ENCODE peak calls at places on chromosome 16, in nine cellular contexts. P is lung, R is cardiac muscle cell, H is adrenal gland, A is prostate gland, J is Peyer's patch, G is neuronal stem cell, B is HL-60, Q is hepatocyte. O is an unnamed sample.
A peak's percentile ranks its signal among the peaks of the same experiment; 100 is the strongest.

GRCh38 chr16:57591086-57591869 is 37.2 kb upstream of the ADGRG1 start:
- DNase-seq in Q (peak; percentile 85), A (peak; percentile 59), B (peak; percentile 74), P (peak; percentile 73), R (peak; percentile 76), G (peak; percentile 67), J (peak; percentile 80), H (peak; percentile 76), O (peak; percentile 70)

GRCh38 chr16:77807071-77807470 is 18.7 kb downstream of the VAT1L start:
- DNase-seq in R (no peak), B (no peak), J (no peak), Q (no peak), H (no peak), A (no peak), G (no peak), P (no peak), O (no peak)

GRCh38 chr16:25148568-25149215 is 37.1 kb downstream of the LCMT1 start:
- DNase-seq in G (no peak), Q (no peak), B (no peak), P (no peak), A (no peak), H (no peak), J (no peak), R (no peak), O (no peak)

GRCh38 chr16:57501492-57501891 is 15.2 kb upstream of the DOK4 start:
- DNase-seq in P (no peak), H (no peak), J (no peak), A (no peak), R (no peak), B (no peak), Q (no peak), G (no peak), O (no peak)

GRCh38 chr16:27799866-27800265 is 249.9 kb downstream of the KATNIP start:
- DNase-seq in P (no peak), J (no peak), A (no peak), B (no peak), Q (no peak), G (no peak), R (no peak), H (no peak), O (no peak)

GRCh38 chr16:15946257-15947044 is 3.0 kb upstream of the ABCC1 start:
- DNase-seq in R (peak; percentile 73), Q (peak; percentile 21), J (no peak), P (no peak), H (no peak), G (no peak), B (no peak), A (peak; percentile 58), O (peak; percentile 34)

GRCh38 chr16:54055864-54056263 is 230.7 kb downstream of the IRX3 start:
- DNase-seq in Q (no peak), B (no peak), H (no peak), J (no peak), G (no peak), R (no peak), A (no peak), P (no peak), O (peak; percentile 32)

GRCh38 chr16:12927591-12927990 is 26.2 kb downstream of the SHISA9 start:
- DNase-seq in Q (no peak), B (no peak), J (no peak), A (no peak), G (no peak), R (no peak), P (no peak), H (no peak), O (no peak)

GRCh38 chr16:87226926-87227650 is 90.1 kb downstream of the C16orf95 start:
- DNase-seq in R (peak; percentile 86), G (no peak), Q (no peak), H (no peak), P (no peak), A (no peak), J (no peak), B (no peak), O (no peak)

GRCh38 chr16:88871730-88872416 is 5.4 kb upstream of the PABPN1L start:
- DNase-seq in G (no peak), R (no peak), A (no peak), P (no peak), J (no peak), B (no peak), H (no peak), Q (no peak), O (no peak)

GRCh38 chr16:12613992-12614661 is 189.6 kb downstream of the CPPED1 start:
- DNase-seq in R (no peak), J (no peak), H (no peak), A (no peak), Q (no peak), P (no peak), B (no peak), G (no peak), O (no peak)

GRCh38 chr16:30069575-30070462 is 4.3 kb downstream of the ALDOA start:
- DNase-seq in P (no peak), J (no peak), H (peak; percentile 52), Q (no peak), B (no peak), A (no peak), R (peak; percentile 58), G (no peak), O (no peak)

GRCh38 chr16:59688006-59688405 is 953.9 kb upstream of the GOT2 start:
- DNase-seq in Q (no peak), G (no peak), A (no peak), B (no peak), H (no peak), R (no peak), J (no peak), P (no peak), O (no peak)

GRCh38 chr16:15482068-15482747 is 47.8 kb downstream of the BMERB1 start:
- DNase-seq in Q (peak; percentile 89), P (peak; percentile 30), B (no peak), J (peak; percentile 63), G (no peak), R (peak; percentile 89), A (peak; percentile 4), H (peak; percentile 95), O (peak; percentile 67)

DNA sequence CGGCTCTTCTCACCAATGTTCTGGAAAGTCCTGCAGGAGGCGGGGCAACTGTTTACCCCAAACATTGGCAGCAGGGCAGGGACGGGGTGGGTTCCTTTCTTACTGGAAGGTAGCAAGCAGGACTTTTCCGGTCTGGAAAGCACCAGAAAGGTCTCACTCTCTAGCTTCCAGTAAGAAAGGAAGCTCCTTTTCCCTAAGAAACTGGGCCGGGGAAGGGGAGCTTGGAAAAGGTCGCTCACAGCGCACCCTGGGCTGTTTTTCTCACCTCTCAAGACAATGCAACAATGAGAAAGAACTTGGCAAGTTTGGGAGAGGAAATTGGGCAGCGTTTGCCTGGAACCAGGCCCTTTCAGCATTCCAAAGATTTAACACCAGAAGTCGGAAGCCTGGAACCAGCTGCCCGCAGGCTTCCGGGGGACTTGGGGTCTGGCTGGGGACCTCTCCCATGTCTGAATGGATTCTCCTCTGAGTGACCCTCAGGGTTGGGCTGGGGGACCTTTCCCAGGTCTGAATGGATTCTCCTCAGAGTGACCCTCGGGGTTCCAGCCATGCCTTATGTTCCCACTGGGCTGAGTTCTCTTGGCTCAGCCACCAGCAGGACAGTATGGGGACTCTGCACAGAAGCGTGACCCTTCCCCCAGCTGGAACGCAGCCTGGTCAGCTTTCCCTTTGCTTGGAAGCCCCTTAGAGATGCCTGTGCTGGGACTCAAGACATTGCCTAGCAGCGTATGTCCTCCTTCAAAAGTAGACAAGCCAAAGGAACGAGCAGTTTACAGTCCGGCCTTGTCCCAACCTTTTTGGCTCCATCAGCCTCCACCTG is 166.5 kb upstream of the PLCG2 start:
- DNase-seq in A (peak; percentile 53), H (peak; percentile 38), R (peak; percentile 84), Q (no peak), B (no peak), P (no peak), J (no peak), G (no peak), O (no peak)
- H3K27ac ChIP-seq in A (peak overlapping the region; percentile 10), H (peak overlapping the region; percentile 78), R (no peak overlapping the region), Q (no peak overlapping the region), B (no peak overlapping the region), P (peak overlapping the region; percentile 52), J (no peak overlapping the region), G (no peak overlapping the region), O (no peak overlapping the region)

GRCh38 chr16:66996324-66996982 is 8.1 kb downstream of the CES4A start:
- DNase-seq in P (peak; percentile 75), H (peak; percentile 76), A (peak; percentile 81), G (no peak), J (no peak), Q (peak; percentile 71), B (no peak), R (peak; percentile 83), O (no peak)
- H3K27ac ChIP-seq in P (peak overlapping the region; percentile 70), H (peak overlapping the region; percentile 27), A (peak overlapping the region; percentile 54), G (no peak overlapping the region), J (no peak overlapping the region), Q (peak overlapping the region; percentile 54), B (no peak overlapping the region), R (no peak overlapping the region), O (no peak overlapping the region)

DNA sequence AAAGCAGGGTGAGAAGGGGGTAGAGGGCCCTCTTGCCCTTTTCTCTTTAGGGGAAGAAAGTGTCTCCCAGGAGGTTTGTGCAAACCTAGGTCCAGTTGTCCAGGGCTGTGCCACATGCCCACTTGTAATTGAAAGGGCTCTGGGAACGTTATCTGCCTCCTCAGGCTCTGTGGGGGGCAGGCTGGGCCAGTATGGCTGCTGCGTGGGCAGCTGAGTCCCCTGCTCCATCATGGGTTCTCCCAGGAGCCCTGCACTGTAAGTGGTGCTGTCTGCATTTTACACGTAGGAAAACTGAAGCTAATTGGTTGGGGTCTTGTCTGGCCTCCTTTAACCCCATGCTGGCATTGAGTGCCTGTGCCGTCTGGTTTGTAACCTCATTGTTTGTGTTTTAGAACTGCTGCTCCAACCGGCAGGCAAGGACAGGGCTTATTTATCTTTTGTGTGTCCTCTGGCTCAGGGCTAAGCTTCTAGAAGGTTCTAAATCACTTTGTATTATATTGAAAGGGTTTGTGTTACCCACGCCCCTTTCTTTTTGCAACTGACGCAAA is 117.7 kb upstream of the CIBAR2 start:
- DNase-seq in R (no peak), G (no peak), P (no peak), Q (no peak), B (no peak), A (no peak), J (no peak), H (no peak), O (no peak)
- H3K27ac ChIP-seq in R (peak overlapping the region; percentile 18), G (no peak overlapping the region), P (no peak overlapping the region), Q (no peak overlapping the region), B (no peak overlapping the region), A (no peak overlapping the region), J (no peak overlapping the region), H (peak overlapping the region; percentile 50), O (no peak overlapping the region)

GRCh38 chr16:17407321-17407720 is 63.4 kb downstream of the XYLT1 start:
- DNase-seq in Q (no peak), B (no peak), P (no peak), G (no peak), J (no peak), H (no peak), A (no peak), R (no peak), O (no peak)

GRCh38 chr16:17404903-17405691 is 65.7 kb downstream of the XYLT1 start:
- DNase-seq in R (peak; percentile 85), H (peak; percentile 94), Q (no peak), J (no peak), B (no peak), A (no peak), P (peak; percentile 30), G (no peak), O (no peak)

GRCh38 chr16:17408296-17408695 is 62.5 kb downstream of the XYLT1 start:
- DNase-seq in G (no peak), Q (no peak), P (no peak), B (no peak), A (no peak), R (no peak), J (no peak), H (no peak), O (no peak)

GRCh38 chr16:17403156-17403809 is 67.5 kb downstream of the XYLT1 start:
- DNase-seq in Q (no peak), A (no peak), B (no peak), P (no peak), G (no peak), R (no peak), H (no peak), J (no peak), O (no peak)

GRCh38 chr16:17403859-17404545 is 66.8 kb downstream of the XYLT1 start:
- DNase-seq in R (no peak), B (no peak), G (no peak), J (no peak), P (no peak), Q (no peak), A (no peak), H (no peak), O (no peak)
- H3K27ac ChIP-seq in R (peak overlapping the region; percentile 23), B (no peak overlapping the region), G (no peak overlapping the region), J (no peak overlapping the region), P (no peak overlapping the region), Q (no peak overlapping the region), A (no peak overlapping the region), H (peak overlapping the region; percentile 97), O (no peak overlapping the region)

O was measured in SJCRH30.